ENCODE peak calls at places on chromosomes 4 and X, in five cellular contexts. One of them, this sample, is unnamed.

GRCh38 chr4:2534904-2535385 is 1.5 kb upstream of the FAM193A start:
- DNase-seq in neural crest cell: no peak
- DNase-seq in GM20000: no peak
- DNase-seq in iris pigment epithelial cell: no peak
- DNase-seq in kidney tubule cell: peak
- DNase-seq in this sample: no peak

GRCh38 chr4:77443941-77444340 is 161.7 kb upstream of the CXCL13 start:
- DNase-seq in GM20000: no peak
- DNase-seq in neural crest cell: no peak
- DNase-seq in iris pigment epithelial cell: peak
- DNase-seq in kidney tubule cell: no peak
- DNase-seq in this sample: no peak

GRCh38 chr4:20253799-20254409 is 2.2 kb downstream of the SLIT2 start:
- DNase-seq in GM20000: peak
- DNase-seq in iris pigment epithelial cell: peak
- DNase-seq in kidney tubule cell: peak
- DNase-seq in neural crest cell: no peak
- DNase-seq in this sample: no peak

GRCh38 chrX:81202989-81203388 is 1.1 kb downstream of the SH3BGRL start:
- DNase-seq in neural crest cell: no peak
- DNase-seq in GM20000: no peak
- DNase-seq in kidney tubule cell: no peak
- DNase-seq in iris pigment epithelial cell: no peak
- DNase-seq in this sample: no peak

GRCh38 chr4:20364969-20365368 is 113.3 kb downstream of the SLIT2 start:
- DNase-seq in GM20000: no peak
- DNase-seq in iris pigment epithelial cell: no peak
- DNase-seq in kidney tubule cell: no peak
- DNase-seq in neural crest cell: no peak
- DNase-seq in this sample: no peak

GRCh38 chr4:24032371-24032989 is 142.6 kb upstream of the PPARGC1A start:
- DNase-seq in GM20000: peak
- DNase-seq in iris pigment epithelial cell: peak
- DNase-seq in kidney tubule cell: peak
- DNase-seq in neural crest cell: no peak
- DNase-seq in this sample: no peak

GRCh38 chrX:78527818-78528217 is 131.3 kb downstream of the RTL3 start:
- DNase-seq in iris pigment epithelial cell: no peak
- DNase-seq in kidney tubule cell: no peak
- DNase-seq in neural crest cell: no peak
- DNase-seq in GM20000: no peak
- DNase-seq in this sample: no peak

GRCh38 chrX:9873952-9874351 is 87.7 kb downstream of the SHROOM2 start:
- DNase-seq in iris pigment epithelial cell: no peak
- DNase-seq in kidney tubule cell: peak
- DNase-seq in GM20000: peak
- DNase-seq in neural crest cell: no peak
- DNase-seq in this sample: peak

GRCh38 chr4:101345271-101345595 is 2.1 kb downstream of the PPP3CA start:
- DNase-seq in kidney tubule cell: no peak
- DNase-seq in neural crest cell: no peak
- DNase-seq in GM20000: peak
- DNase-seq in iris pigment epithelial cell: peak
- DNase-seq in this sample: no peak

This sample was measured in naive B cell.